ENCODE peak calls at places on chromosomes 6 and 20, in nine cellular contexts. Y is cardiac muscle cell; I is adrenal gland; W is SJSA1; S is osteoblast; G is pancreas; B is H9; A is effector memory CD4-positive, alpha-beta T cell; Q is sigmoid colon. D is an unnamed sample.

GRCh38 chr6:79455446-79455845 is 81.8 kb downstream of the LCA5 start:
- DNase-seq in Y (no peak), I (no peak), W (no peak), S (no peak), G (no peak), B (no peak), A (no peak), Q (no peak), D (no peak)

GRCh38 chr6:168597471-168597875 is 156.5 kb downstream of the SMOC2 start:
- DNase-seq in Y (no peak), I (no peak), W (peak; percentile 14), S (no peak), G (no peak), B (no peak), A (no peak), Q (peak; percentile 14), D (peak; percentile 88)

GRCh38 chr6:56450882-56451739 is 191.6 kb downstream of the DST start:
- DNase-seq in Y (peak; percentile 88), I (no peak), W (no peak), S (no peak), G (no peak), B (no peak), A (no peak), Q (peak; percentile 83), D (no peak)

GRCh38 chr6:32153252-32153834 is 598 bp upstream of the PPT2 start:
- DNase-seq in Y (no peak), I (peak; percentile 49), W (peak; percentile 56), S (peak; percentile 76), G (peak; percentile 68), B (peak; percentile 82), A (no peak), Q (peak; percentile 78), D (peak; percentile 35)

GRCh38 chr6:28525496-28526039 is at the start of gene GPX5:
- DNase-seq in Y (peak; percentile 6), I (no peak), W (no peak), S (no peak), G (no peak), B (no peak), A (no peak), Q (no peak), D (no peak)

GRCh38 chr20:20369353-20370086 is 1.6 kb downstream of the INSM1 start:
- DNase-seq in Y (no peak), I (no peak), W (no peak), S (peak; percentile 82), G (peak; percentile 77), B (peak; percentile 86), A (no peak), Q (no peak), D (peak; percentile 40)

GRCh38 chr6:169326067-169326799 is 72.6 kb upstream of the THBS2 start:
- DNase-seq in Y (peak; percentile 62), I (peak; percentile 49), W (no peak), S (peak; percentile 44), G (no peak), B (peak; percentile 70), A (no peak), Q (no peak), D (peak; percentile 9)

GRCh38 chr6:142816024-142816423 is 129.0 kb downstream of the HIVEP2 start:
- DNase-seq in Y (peak; percentile 26), I (no peak), W (no peak), S (no peak), G (no peak), B (no peak), A (no peak), Q (no peak), D (no peak)

GRCh38 chr6:17910178-17910577 is 77.3 kb downstream of the KIF13A start:
- DNase-seq in Y (no peak), I (no peak), W (no peak), S (no peak), G (no peak), B (no peak), A (no peak), Q (no peak), D (no peak)

GRCh38 chr6:40536442-40536841 is 50.7 kb downstream of the LRFN2 start:
- DNase-seq in Y (peak; percentile 10), I (no peak), W (no peak), S (no peak), G (no peak), B (peak; percentile 81), A (no peak), Q (no peak), D (no peak)

GRCh38 chr6:37131104-37131959 is 38.6 kb upstream of the PIM1 start:
- DNase-seq in Y (no peak), I (no peak), W (no peak), S (no peak), G (no peak), B (no peak), A (no peak), Q (peak; percentile 97), D (peak; percentile 55)

GRCh38 chr6:78629154-78629721 is 238.1 kb upstream of the IRAK1BP1 start:
- DNase-seq in Y (peak; percentile 65), I (peak; percentile 19), W (no peak), S (peak; percentile 76), G (peak; percentile 55), B (peak; percentile 55), A (no peak), Q (no peak), D (peak; percentile 34)

GRCh38 chr6:105781248-105781647 is 304.9 kb upstream of the PRDM1 start:
- DNase-seq in Y (no peak), I (no peak), W (no peak), S (no peak), G (no peak), B (no peak), A (no peak), Q (no peak), D (peak; percentile 64)

GRCh38 chr6:1396952-1397868 is 7.8 kb downstream of the FOXF2 start:
- DNase-seq in Y (peak; percentile 80), I (peak; percentile 58), W (peak; percentile 94), S (peak; percentile 97), G (no peak), B (peak; percentile 72), A (peak; percentile 49), Q (peak; percentile 89), D (peak; percentile 53)

GRCh38 chr20:17743677-17744076 is 43.9 kb downstream of the BANF2 start:
- DNase-seq in Y (no peak), I (no peak), W (no peak), S (no peak), G (no peak), B (no peak), A (no peak), Q (no peak), D (no peak)

GRCh38 chr6:129599467-129599866 is 110.5 kb downstream of the ARHGAP18 start:
- DNase-seq in Y (no peak), I (no peak), W (no peak), S (no peak), G (no peak), B (peak; percentile 39), A (no peak), Q (no peak), D (no peak)

GRCh38 chr6:9397981-9398559 is 962.7 kb upstream of the SLC35B3 start:
- DNase-seq in Y (no peak), I (no peak), W (no peak), S (peak; percentile 26), G (peak; percentile 69), B (no peak), A (no peak), Q (no peak), D (no peak)

GRCh38 chr6:105561501-105561900 is 158.6 kb upstream of the PREP start:
- DNase-seq in Y (no peak), I (no peak), W (no peak), S (no peak), G (no peak), B (no peak), A (no peak), Q (no peak), D (no peak)

GRCh38 chr6:30722280-30723112 is 2.3 kb downstream of the TUBB start:
- DNase-seq in Y (peak; percentile 81), I (peak; percentile 85), W (peak; percentile 83), S (peak; percentile 94), G (peak; percentile 88), B (peak; percentile 77), A (peak; percentile 80), Q (peak; percentile 89), D (peak; percentile 83)

GRCh38 chr6:129469070-129469662 is 240.8 kb downstream of the ARHGAP18 start:
- DNase-seq in Y (no peak), I (no peak), W (no peak), S (no peak), G (no peak), B (no peak), A (no peak), Q (no peak), D (no peak)

DNA sequence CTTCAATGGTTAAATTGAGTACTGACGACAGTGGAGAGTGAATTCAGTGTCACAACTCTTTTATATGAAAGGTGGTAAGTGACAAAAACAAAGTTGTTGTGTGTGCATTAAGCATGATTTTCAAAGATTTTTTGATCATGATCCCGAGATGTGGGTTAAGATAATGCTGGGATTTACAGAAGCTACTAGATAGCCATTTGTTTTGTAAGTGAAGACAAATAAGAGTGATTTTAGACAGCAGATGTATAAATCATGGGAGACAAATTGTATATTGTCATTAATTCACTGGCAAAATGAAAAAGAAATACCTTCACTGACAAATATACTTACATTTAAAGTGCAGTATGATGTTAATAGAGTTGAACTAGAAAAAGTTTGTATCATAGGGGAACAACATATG is 6.1 kb downstream of the ADGRB3 start:
- DNase-seq in Y (no peak), I (no peak), W (no peak), S (no peak), G (no peak), B (no peak), A (no peak), Q (no peak), D (no peak)
- H3K27ac ChIP-seq in Y (no peak overlapping the region), I (no peak overlapping the region), W (no peak overlapping the region), S (no peak overlapping the region), G (no peak overlapping the region), B (no peak overlapping the region), A (no peak overlapping the region), Q (peak overlapping the region; percentile 22), D (no peak overlapping the region)

GRCh38 chr20:23080521-23080920 is 5.6 kb downstream of the CD93 start:
- DNase-seq in Y (no peak), I (no peak), W (no peak), S (no peak), G (no peak), B (no peak), A (no peak), Q (no peak), D (no peak)
- H3K4me1 ChIP-seq in Y (peaks cover 20% of the 10 kb centered on the region), I (no peaks in the 10 kb centered on the region), W (no peaks in the 10 kb centered on the region), S (no peaks in the 10 kb centered on the region), G (no peaks in the 10 kb centered on the region), B (no peaks in the 10 kb centered on the region), A (no peaks in the 10 kb centered on the region), Q (no peaks in the 10 kb centered on the region), D (no peaks in the 10 kb centered on the region)

GRCh38 chr6:35370799-35371493 is 28.6 kb downstream of the PPARD start:
- DNase-seq in Y (no peak), I (no peak), W (no peak), S (peak; percentile 90), G (no peak), B (no peak), A (no peak), Q (no peak), D (peak; percentile 28)
- H3K27ac ChIP-seq in Y (peak overlapping the region; percentile 30), I (peak overlapping the region; percentile 30), W (peak overlapping the region; percentile 66), S (peak overlapping the region; percentile 98), G (no peak overlapping the region), B (no peak overlapping the region), A (no peak overlapping the region), Q (peak overlapping the region; percentile 56), D (peak overlapping the region; percentile 24)

DNA sequence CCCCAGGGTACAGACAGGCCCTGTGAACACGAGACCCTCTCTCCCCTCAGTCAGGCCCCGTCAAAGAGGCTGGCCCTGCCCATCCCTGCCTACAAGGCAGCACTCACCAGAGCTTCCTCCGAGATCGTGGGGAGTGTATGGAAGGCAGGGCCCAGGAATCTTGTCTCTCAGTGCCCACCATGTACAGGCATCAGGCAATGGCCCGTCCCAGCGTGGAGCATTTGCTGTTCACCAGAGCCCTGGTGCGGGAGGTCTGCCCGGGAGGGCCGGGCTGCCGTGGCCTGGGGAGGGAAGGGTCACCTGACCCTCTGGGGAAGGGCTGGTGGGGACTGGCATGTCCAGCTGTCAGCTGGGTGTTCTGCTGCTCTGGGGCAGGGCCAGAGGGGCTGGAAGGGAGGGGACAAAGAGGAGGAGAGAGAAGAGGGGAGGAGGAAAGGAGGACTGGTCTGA is at the start of gene IP6K3:
- DNase-seq in Y (no peak), I (no peak), W (peak; percentile 55), S (peak; percentile 65), G (peak; percentile 71), B (no peak), A (no peak), Q (peak; percentile 86), D (no peak)
- H3K4me1 ChIP-seq in Y (peaks cover 48% of the 10 kb centered on the region), I (no peaks in the 10 kb centered on the region), W (peaks cover 35% of the 10 kb centered on the region), S (peaks cover 22% of the 10 kb centered on the region), G (peaks cover 7% of the 10 kb centered on the region), B (peaks cover 8% of the 10 kb centered on the region), A (no peaks in the 10 kb centered on the region), Q (peaks cover 50% of the 10 kb centered on the region), D (no peaks in the 10 kb centered on the region)

D was measured in small intestine.